ENCODE peak calls at places on chromosomes 1 and 21, in four cellular contexts. One of them, this sample, is unnamed.
A peak's percentile ranks its signal among the peaks of the same experiment; 100 is the strongest.

GRCh38 chr1:119435061-119435460 is 20.1 kb downstream of the HSD3B2 start:
- DNase-seq in CD8-positive, alpha-beta T cell: no peak
- DNase-seq in cardiac muscle cell: no peak
- DNase-seq in lower leg skin: no peak
- DNase-seq in this sample: no peak

GRCh38 chr1:9716404-9717192 is 65.1 kb downstream of the PIK3CD start:
- DNase-seq in cardiac muscle cell: no peak
- DNase-seq in lower leg skin: no peak
- DNase-seq in CD8-positive, alpha-beta T cell: peak; percentile 47
- DNase-seq in this sample: no peak

GRCh38 chr1:61253059-61253735 is 170.8 kb downstream of the NFIA start:
- DNase-seq in cardiac muscle cell: peak; percentile 70
- DNase-seq in lower leg skin: peak; percentile 83
- DNase-seq in CD8-positive, alpha-beta T cell: no peak
- DNase-seq in this sample: no peak

GRCh38 chr1:47894718-47895393 is 102.3 kb downstream of the TRABD2B start:
- DNase-seq in cardiac muscle cell: no peak
- DNase-seq in lower leg skin: peak; percentile 32
- DNase-seq in CD8-positive, alpha-beta T cell: no peak
- DNase-seq in this sample: no peak

GRCh38 chr1:6001992-6002576 is 9.9 kb upstream of the NPHP4 start:
- DNase-seq in CD8-positive, alpha-beta T cell: peak; percentile 23
- DNase-seq in cardiac muscle cell: no peak
- DNase-seq in lower leg skin: no peak
- DNase-seq in this sample: peak; percentile 18

GRCh38 chr1:106699436-106699835 is 357.0 kb upstream of the PRMT6 start:
- DNase-seq in CD8-positive, alpha-beta T cell: no peak
- DNase-seq in lower leg skin: no peak
- DNase-seq in cardiac muscle cell: no peak
- DNase-seq in this sample: no peak

GRCh38 chr1:210394281-210394798 is 65.6 kb downstream of the HHAT start:
- DNase-seq in cardiac muscle cell: no peak
- DNase-seq in lower leg skin: no peak
- DNase-seq in CD8-positive, alpha-beta T cell: no peak
- DNase-seq in this sample: peak; percentile 28

GRCh38 chr1:195899762-195900352 is 708.4 kb downstream of the KCNT2 start:
- DNase-seq in cardiac muscle cell: no peak
- DNase-seq in CD8-positive, alpha-beta T cell: no peak
- DNase-seq in lower leg skin: no peak
- DNase-seq in this sample: no peak

GRCh38 chr1:39076127-39076798 is 50.1 kb downstream of the NDUFS5 start:
- DNase-seq in CD8-positive, alpha-beta T cell: no peak
- DNase-seq in cardiac muscle cell: no peak
- DNase-seq in lower leg skin: peak; percentile 45
- DNase-seq in this sample: no peak

GRCh38 chr1:236945002-236945401 is 59.2 kb downstream of the MT1HL1 start:
- DNase-seq in lower leg skin: no peak
- DNase-seq in CD8-positive, alpha-beta T cell: no peak
- DNase-seq in cardiac muscle cell: no peak
- DNase-seq in this sample: peak; percentile 4

GRCh38 chr1:27668121-27668807 is 3.7 kb downstream of the IFI6 start:
- DNase-seq in CD8-positive, alpha-beta T cell: no peak
- DNase-seq in lower leg skin: no peak
- DNase-seq in cardiac muscle cell: no peak
- DNase-seq in this sample: no peak

GRCh38 chr1:205449750-205450443 is 5.9 kb downstream of the BLACAT1 start:
- DNase-seq in CD8-positive, alpha-beta T cell: no peak
- DNase-seq in lower leg skin: no peak
- DNase-seq in cardiac muscle cell: peak; percentile 67
- DNase-seq in this sample: no peak

GRCh38 chr1:192626366-192627179 is 9.4 kb upstream of the RGS13 start:
- DNase-seq in CD8-positive, alpha-beta T cell: no peak
- DNase-seq in lower leg skin: no peak
- DNase-seq in cardiac muscle cell: no peak
- DNase-seq in this sample: no peak

GRCh38 chr1:233005703-233006102 is 55.3 kb downstream of the NTPCR start:
- DNase-seq in cardiac muscle cell: no peak
- DNase-seq in CD8-positive, alpha-beta T cell: no peak
- DNase-seq in lower leg skin: no peak
- DNase-seq in this sample: no peak

GRCh38 chr1:204258213-204259115 is 44.7 kb upstream of the GOLT1A start:
- DNase-seq in cardiac muscle cell: peak; percentile 83
- DNase-seq in CD8-positive, alpha-beta T cell: peak; percentile 18
- DNase-seq in lower leg skin: no peak
- DNase-seq in this sample: no peak

GRCh38 chr1:212482006-212482351 is 49.3 kb downstream of the NENF start:
- DNase-seq in CD8-positive, alpha-beta T cell: no peak
- DNase-seq in cardiac muscle cell: no peak
- DNase-seq in lower leg skin: no peak
- DNase-seq in this sample: no peak

GRCh38 chr1:87084247-87084836 is 169.9 kb downstream of the HS2ST1 start:
- DNase-seq in CD8-positive, alpha-beta T cell: no peak
- DNase-seq in lower leg skin: no peak
- DNase-seq in cardiac muscle cell: peak; percentile 52
- DNase-seq in this sample: peak; percentile 27

GRCh38 chr1:184272178-184272866 is 114.5 kb upstream of the C1orf21 start:
- DNase-seq in CD8-positive, alpha-beta T cell: no peak
- DNase-seq in cardiac muscle cell: no peak
- DNase-seq in lower leg skin: no peak
- DNase-seq in this sample: no peak

GRCh38 chr1:235671992-235672391 is 22.4 kb upstream of the GNG4 start:
- DNase-seq in lower leg skin: no peak
- DNase-seq in cardiac muscle cell: no peak
- DNase-seq in CD8-positive, alpha-beta T cell: no peak
- DNase-seq in this sample: no peak

GRCh38 chr1:93061895-93062792 is 16.9 kb upstream of the MTF2 start:
- DNase-seq in lower leg skin: no peak
- DNase-seq in cardiac muscle cell: peak; percentile 47
- DNase-seq in CD8-positive, alpha-beta T cell: peak; percentile 40
- DNase-seq in this sample: peak; percentile 72

GRCh38 chr1:193729429-193729828 is 543.0 kb upstream of the B3GALT2 start:
- DNase-seq in lower leg skin: no peak
- DNase-seq in cardiac muscle cell: peak; percentile 19
- DNase-seq in CD8-positive, alpha-beta T cell: no peak
- DNase-seq in this sample: no peak

GRCh38 chr1:204377800-204378608 is 18.3 kb upstream of the PLEKHA6 start:
- DNase-seq in cardiac muscle cell: peak; percentile 69
- DNase-seq in CD8-positive, alpha-beta T cell: peak; percentile 49
- DNase-seq in lower leg skin: no peak
- DNase-seq in this sample: no peak

GRCh38 chr1:100455478-100456072 is 82.4 kb upstream of the GPR88 start:
- DNase-seq in CD8-positive, alpha-beta T cell: no peak
- DNase-seq in cardiac muscle cell: peak; percentile 23
- DNase-seq in lower leg skin: no peak
- DNase-seq in this sample: no peak

GRCh38 chr1:150976879-150977694 is 2.5 kb upstream of the CERS2 start:
- DNase-seq in lower leg skin: peak; percentile 86
- DNase-seq in cardiac muscle cell: peak; percentile 40
- DNase-seq in CD8-positive, alpha-beta T cell: peak; percentile 81
- DNase-seq in this sample: peak; percentile 41

GRCh38 chr1:150976401-150976821 is 1.8 kb upstream of the CERS2 start:
- DNase-seq in lower leg skin: no peak
- DNase-seq in CD8-positive, alpha-beta T cell: no peak
- DNase-seq in cardiac muscle cell: no peak
- DNase-seq in this sample: no peak

GRCh38 chr1:150973258-150973825 is 1.3 kb downstream of the CERS2 start:
- DNase-seq in lower leg skin: no peak
- DNase-seq in cardiac muscle cell: no peak
- DNase-seq in CD8-positive, alpha-beta T cell: peak; percentile 16
- DNase-seq in this sample: no peak

GRCh38 chr1:150973826-150974579 is 632 bp downstream of the CERS2 start:
- DNase-seq in lower leg skin: no peak
- DNase-seq in cardiac muscle cell: peak; percentile 62
- DNase-seq in CD8-positive, alpha-beta T cell: peak; percentile 47
- DNase-seq in this sample: peak; percentile 22

GRCh38 chr1:150974580-150975478 is at the start of gene CERS2:
- DNase-seq in lower leg skin: peak; percentile 55
- DNase-seq in CD8-positive, alpha-beta T cell: peak; percentile 78
- DNase-seq in cardiac muscle cell: peak; percentile 93
- DNase-seq in this sample: no peak
- H3K4me3 ChIP-seq in lower leg skin: peak within 1 kb of the TSS; percentile 69
- H3K4me3 ChIP-seq in CD8-positive, alpha-beta T cell: peak within 1 kb of the TSS; percentile 55
- H3K4me3 ChIP-seq in cardiac muscle cell: peak within 1 kb of the TSS; percentile 97
- H3K4me3 ChIP-seq in this sample: peak within 1 kb of the TSS; percentile 84

DNA sequence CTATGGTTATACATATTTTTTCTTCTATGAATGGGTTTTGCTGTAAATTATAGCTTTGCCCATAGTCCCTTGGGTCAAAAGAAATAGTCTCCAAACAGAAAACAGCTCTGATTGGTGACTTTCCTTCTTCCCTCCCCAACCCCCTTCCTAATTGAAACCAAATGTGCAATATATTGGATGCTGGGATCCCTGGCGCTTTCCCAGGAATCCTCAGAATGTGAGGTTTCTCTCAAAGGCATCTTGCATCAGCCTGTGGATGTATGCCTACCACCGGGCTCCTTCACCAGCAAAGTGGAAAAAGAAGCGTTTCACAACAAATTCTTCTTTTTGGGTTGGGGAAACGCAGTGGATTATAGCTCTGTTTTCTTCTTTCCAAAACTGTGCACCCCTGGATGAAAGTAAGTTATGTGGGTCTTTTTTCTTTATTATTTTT is at the start of gene DDR2:
- DNase-seq in cardiac muscle cell: no peak
- DNase-seq in lower leg skin: peak; percentile 84
- DNase-seq in CD8-positive, alpha-beta T cell: no peak
- DNase-seq in this sample: no peak
- H3K4me3 ChIP-seq in cardiac muscle cell: peak within 1 kb of the TSS; percentile 3
- H3K4me3 ChIP-seq in lower leg skin: peak within 1 kb of the TSS; percentile 24
- H3K4me3 ChIP-seq in CD8-positive, alpha-beta T cell: no peak within 1 kb of the TSS
- H3K4me3 ChIP-seq in this sample: no peak within 1 kb of the TSS

GRCh38 chr1:149915429-149916192 is 2.0 kb downstream of the SV2A start:
- DNase-seq in cardiac muscle cell: no peak
- DNase-seq in CD8-positive, alpha-beta T cell: no peak
- DNase-seq in lower leg skin: no peak
- DNase-seq in this sample: no peak

GRCh38 chr1:149917590-149918144 is at the start of gene SV2A:
- DNase-seq in lower leg skin: no peak
- DNase-seq in CD8-positive, alpha-beta T cell: peak; percentile 44
- DNase-seq in cardiac muscle cell: peak; percentile 69
- DNase-seq in this sample: peak; percentile 59

GRCh38 chr1:149916193-149916926 is 1.3 kb downstream of the SV2A start:
- DNase-seq in lower leg skin: no peak
- DNase-seq in cardiac muscle cell: peak; percentile 28
- DNase-seq in CD8-positive, alpha-beta T cell: no peak
- DNase-seq in this sample: no peak

GRCh38 chr1:149914545-149914944 is 3.1 kb downstream of the SV2A start:
- DNase-seq in cardiac muscle cell: no peak
- DNase-seq in CD8-positive, alpha-beta T cell: no peak
- DNase-seq in lower leg skin: no peak
- DNase-seq in this sample: no peak

DNA sequence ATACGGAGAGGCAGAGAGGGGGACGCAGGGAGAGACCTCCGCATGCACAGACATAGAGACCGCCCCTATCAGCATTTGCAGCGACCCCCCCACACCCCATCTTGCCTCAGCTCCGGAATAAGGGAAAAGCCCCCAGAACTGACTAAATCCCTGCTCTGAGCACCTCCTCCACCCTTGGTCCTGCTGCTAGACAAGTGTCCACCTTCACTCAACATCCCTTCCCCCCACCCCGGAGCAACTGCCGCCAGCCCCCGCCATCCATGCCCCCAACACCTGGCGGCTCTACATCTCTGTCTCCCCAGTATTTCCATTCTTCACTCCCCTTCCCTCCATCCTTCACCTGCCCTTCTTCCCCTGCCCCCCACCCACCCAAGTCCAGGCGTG is 725 bp downstream of the SV2A start:
- DNase-seq in CD8-positive, alpha-beta T cell: no peak
- DNase-seq in lower leg skin: no peak
- DNase-seq in cardiac muscle cell: no peak
- DNase-seq in this sample: no peak
- H3K4me3 ChIP-seq in CD8-positive, alpha-beta T cell: peak overlapping the region; percentile 57
- H3K4me3 ChIP-seq in lower leg skin: no peak overlapping the region
- H3K4me3 ChIP-seq in cardiac muscle cell: peak overlapping the region; percentile 63
- H3K4me3 ChIP-seq in this sample: peak overlapping the region; percentile 86

GRCh38 chr21:46317710-46318463 is 5.8 kb downstream of the C21orf58 start:
- DNase-seq in CD8-positive, alpha-beta T cell: no peak
- DNase-seq in lower leg skin: no peak
- DNase-seq in cardiac muscle cell: no peak
- DNase-seq in this sample: no peak

GRCh38 chr21:46318464-46318845 is 5.2 kb downstream of the C21orf58 start:
- DNase-seq in CD8-positive, alpha-beta T cell: no peak
- DNase-seq in cardiac muscle cell: no peak
- DNase-seq in lower leg skin: no peak
- DNase-seq in this sample: no peak

GRCh38 chr21:46322351-46323226 is 1.1 kb downstream of the C21orf58 start:
- DNase-seq in cardiac muscle cell: peak; percentile 21
- DNase-seq in CD8-positive, alpha-beta T cell: peak; percentile 12
- DNase-seq in lower leg skin: no peak
- DNase-seq in this sample: no peak

GRCh38 chr21:46319192-46319591 is 4.5 kb downstream of the C21orf58 start:
- DNase-seq in CD8-positive, alpha-beta T cell: no peak
- DNase-seq in cardiac muscle cell: no peak
- DNase-seq in lower leg skin: no peak
- DNase-seq in this sample: no peak

GRCh38 chr21:46320331-46320801 is 3.3 kb downstream of the C21orf58 start:
- DNase-seq in lower leg skin: no peak
- DNase-seq in cardiac muscle cell: no peak
- DNase-seq in CD8-positive, alpha-beta T cell: no peak
- DNase-seq in this sample: peak; percentile 98
- H3K4me3 ChIP-seq in lower leg skin: no peak overlapping the region
- H3K4me3 ChIP-seq in cardiac muscle cell: no peak overlapping the region
- H3K4me3 ChIP-seq in CD8-positive, alpha-beta T cell: no peak overlapping the region
- H3K4me3 ChIP-seq in this sample: no peak overlapping the region

GRCh38 chr1:182575540-182576149 is 13.4 kb downstream of the RNASEL start:
- DNase-seq in lower leg skin: no peak
- DNase-seq in cardiac muscle cell: no peak
- DNase-seq in CD8-positive, alpha-beta T cell: no peak
- DNase-seq in this sample: no peak
- H3K4me3 ChIP-seq in lower leg skin: no peak overlapping the region
- H3K4me3 ChIP-seq in cardiac muscle cell: no peak overlapping the region
- H3K4me3 ChIP-seq in CD8-positive, alpha-beta T cell: no peak overlapping the region
- H3K4me3 ChIP-seq in this sample: no peak overlapping the region

This sample was measured in Jurkat, Clone E6-1.